ENCODE peak calls at places on chromosomes 3 and 15, in seven cellular contexts. P is cardiac muscle cell, U is OCI-LY7, F is left lung, O is mesendoderm, D is pancreas, R is RWPE1. V is an unnamed sample.

GRCh38 chr3:42045719-42046243 is 45.4 kb upstream of the TRAK1 start:
- DNase-seq in D (no peak), R (no peak), P (no peak), O (no peak), F (no peak), U (no peak), V (no peak)

GRCh38 chr3:56862352-56863062 is 60.8 kb upstream of the ARHGEF3 start:
- DNase-seq in F (no peak), O (no peak), U (no peak), P (no peak), R (peak; percentile 34), D (no peak), V (no peak)

GRCh38 chr15:45132844-45133560 is 3.2 kb downstream of the DUOX1 start:
- DNase-seq in U (no peak), P (no peak), D (no peak), O (no peak), R (no peak), F (no peak), V (no peak)

GRCh38 chr3:178658694-178659315 is 122.6 kb downstream of the KCNMB2 start:
- DNase-seq in O (peak; percentile 7), D (no peak), R (no peak), F (no peak), U (no peak), P (no peak), V (no peak)

GRCh38 chr3:23203651-23204111 is 554 bp downstream of the UBE2E2 start:
- DNase-seq in F (peak; percentile 70), R (peak; percentile 14), D (peak; percentile 22), O (no peak), U (peak; percentile 46), P (peak; percentile 25), V (no peak)

GRCh38 chr15:82832601-82833209 is 23.3 kb downstream of the WHAMM start:
- DNase-seq in D (no peak), O (no peak), P (no peak), R (peak; percentile 93), U (no peak), F (no peak), V (peak; percentile 50)

GRCh38 chr3:27800261-27800660 is 78.1 kb upstream of the EOMES start:
- DNase-seq in R (no peak), O (no peak), P (no peak), D (no peak), U (no peak), F (no peak), V (no peak)

GRCh38 chr3:60363817-60364216 is 887.4 kb downstream of the FHIT start:
- DNase-seq in D (no peak), O (no peak), U (no peak), F (no peak), P (no peak), R (no peak), V (no peak)

GRCh38 chr3:197487911-197488391 is 67.8 kb downstream of the BDH1 start:
- DNase-seq in D (peak; percentile 24), R (peak; percentile 80), F (no peak), U (no peak), O (no peak), P (no peak), V (peak; percentile 75)

GRCh38 chr15:56228352-56228751 is 15.3 kb downstream of the RFX7 start:
- DNase-seq in P (no peak), F (no peak), U (no peak), O (no peak), R (no peak), D (no peak), V (no peak)

GRCh38 chr3:37123292-37123691 is 51.1 kb downstream of the LRRFIP2 start:
- DNase-seq in R (no peak), D (no peak), O (no peak), P (no peak), F (no peak), U (no peak), V (no peak)

GRCh38 chr15:63372753-63373152 is 8.9 kb downstream of the CA12 start:
- DNase-seq in D (no peak), U (no peak), R (no peak), F (no peak), O (no peak), P (no peak), V (no peak)

GRCh38 chr3:167861649-167862048 is 126.1 kb downstream of the SERPINI1 start:
- DNase-seq in O (no peak), P (no peak), D (no peak), U (no peak), R (no peak), F (no peak), V (no peak)

GRCh38 chr3:82938821-82939328 is 1177.4 kb upstream of the GBE1 start:
- DNase-seq in P (no peak), O (no peak), F (peak; percentile 65), U (no peak), R (no peak), D (no peak), V (no peak)

GRCh38 chr15:81298606-81299005 is 25.3 kb downstream of the STARD5 start:
- DNase-seq in U (no peak), D (no peak), O (no peak), F (no peak), R (no peak), P (no peak), V (no peak)

GRCh38 chr3:34947849-34948248 is 691.5 kb upstream of the ARPP21 start:
- DNase-seq in P (peak; percentile 46), U (no peak), O (peak; percentile 88), F (no peak), R (no peak), D (no peak), V (no peak)

GRCh38 chr3:57006048-57006709 is 54.3 kb upstream of the SPATA12 start:
- DNase-seq in R (no peak), D (no peak), O (no peak), F (no peak), P (no peak), U (no peak), V (no peak)

GRCh38 chr3:141938011-141938350 is 61.5 kb downstream of the ATP1B3 start:
- DNase-seq in P (no peak), U (no peak), D (no peak), R (no peak), F (no peak), O (no peak), V (no peak)
- H3K27ac ChIP-seq in P (no peak overlapping the region), U (no peak overlapping the region), D (no peak overlapping the region), R (peak overlapping the region; percentile 98), F (no peak overlapping the region), O (no peak overlapping the region), V (peak overlapping the region; percentile 79)

GRCh38 chr3:15630646-15631350 is 29.3 kb downstream of the BTD start:
- DNase-seq in U (no peak), F (no peak), P (no peak), D (no peak), R (no peak), O (peak; percentile 87), V (no peak)
- H3K27ac ChIP-seq in U (no peak overlapping the region), F (peak overlapping the region; percentile 72), P (no peak overlapping the region), D (no peak overlapping the region), R (peak overlapping the region; percentile 43), O (no peak overlapping the region), V (peak overlapping the region; percentile 57)

GRCh38 chr15:90165659-90166489 is 35.3 kb upstream of the SEMA4B start:
- DNase-seq in D (peak; percentile 91), O (peak; percentile 68), F (peak; percentile 92), P (no peak), R (peak; percentile 96), U (no peak), V (peak; percentile 100)
- H3K27ac ChIP-seq in D (peak overlapping the region; percentile 90), O (no peak overlapping the region), F (peak overlapping the region; percentile 73), P (no peak overlapping the region), R (peak overlapping the region; percentile 94), U (no peak overlapping the region), V (peak overlapping the region; percentile 98)

GRCh38 chr3:194575484-194576210 is 57.6 kb downstream of the TMEM44 start:
- DNase-seq in D (no peak), P (no peak), F (no peak), R (no peak), U (no peak), O (peak; percentile 77), V (no peak)

GRCh38 chr3:194577985-194578905 is 55.0 kb downstream of the TMEM44 start:
- DNase-seq in U (no peak), F (no peak), D (no peak), O (peak; percentile 66), P (no peak), R (peak; percentile 73), V (no peak)

GRCh38 chr3:194574639-194575483 is 58.4 kb downstream of the TMEM44 start:
- DNase-seq in F (no peak), U (no peak), R (peak; percentile 46), O (no peak), P (no peak), D (no peak), V (no peak)

GRCh38 chr3:194582196-194582905 is 50.9 kb downstream of the TMEM44 start:
- DNase-seq in U (no peak), O (peak; percentile 61), F (no peak), R (no peak), D (no peak), P (no peak), V (no peak)

DNA sequence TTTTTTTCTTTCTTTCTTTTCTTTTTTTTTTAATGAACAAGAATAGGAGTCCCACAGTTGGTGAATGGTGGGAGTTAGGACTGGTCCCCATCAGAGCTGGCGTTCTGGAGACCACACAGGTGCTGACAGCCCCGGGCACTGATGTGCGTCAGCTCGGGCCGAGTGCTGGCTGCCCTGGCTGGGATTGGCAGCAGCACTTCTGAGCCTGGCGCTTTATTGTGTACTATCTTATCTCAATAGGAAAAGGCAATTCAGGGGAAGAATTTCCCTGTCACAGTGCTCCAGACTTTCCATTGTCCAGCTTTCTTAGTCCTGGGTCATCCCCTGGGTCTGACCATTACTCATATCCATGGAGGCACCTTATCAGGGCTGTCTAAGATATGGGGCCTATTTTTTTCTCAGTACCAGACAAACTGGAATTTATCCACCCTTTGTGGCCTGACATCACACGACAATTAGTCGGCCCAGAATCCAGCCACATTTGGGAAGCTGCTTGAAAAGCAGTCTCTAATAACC is 54.1 kb downstream of the TMEM44 start:
- DNase-seq in P (peak; percentile 82), D (no peak), O (no peak), U (no peak), F (no peak), R (no peak), V (no peak)
- H3K27ac ChIP-seq in P (peak overlapping the region; percentile 84), D (peak overlapping the region; percentile 30), O (no peak overlapping the region), U (no peak overlapping the region), F (no peak overlapping the region), R (peak overlapping the region; percentile 13), V (no peak overlapping the region)

GRCh38 chr3:171838218-171838720 is 4.9 kb upstream of the TMEM212 start:
- DNase-seq in O (peak; percentile 16), F (no peak), R (no peak), P (peak; percentile 30), U (no peak), D (no peak), V (no peak)
- H3K27ac ChIP-seq in O (no peak overlapping the region), F (peak overlapping the region; percentile 25), R (no peak overlapping the region), P (peak overlapping the region; percentile 26), U (no peak overlapping the region), D (no peak overlapping the region), V (no peak overlapping the region)

V was measured in epithelial cell of prostate.